ENCODE peak calls at places on chromosomes 13 and 19, in ten cellular contexts. R, Y, B, N, Z, G, E, U, J and M are unnamed samples.

GRCh38 chr19:3403489-3404323 is 37.3 kb downstream of the NFIC start:
- DNase-seq in Z (peak), E (peak), U (peak), G (no peak), B (peak), Y (peak), R (no peak), J (no peak), N (peak), M (peak)

GRCh38 chr13:113860579-113861432 is 3.1 kb downstream of the GAS6 start:
- DNase-seq in B (no peak), Z (no peak), Y (no peak), G (no peak), U (no peak), E (peak), R (no peak), J (no peak), N (no peak), M (no peak)

GRCh38 chr13:37753776-37754175 is 115.8 kb downstream of the TRPC4 start:
- DNase-seq in J (peak), R (no peak), U (no peak), N (no peak), E (no peak), Y (no peak), G (no peak), Z (no peak), B (no peak), M (no peak)

GRCh38 chr13:44068737-44069136 is 189.0 kb downstream of the LACC1 start:
- DNase-seq in E (no peak), Y (no peak), U (peak), Z (no peak), J (no peak), N (no peak), R (no peak), G (no peak), B (no peak), M (no peak)

GRCh38 chr19:47790398-47790814 is 11.9 kb downstream of the SELENOW start:
- DNase-seq in Z (no peak), E (peak), R (peak), U (peak), G (peak), N (peak), B (peak), J (peak), Y (peak), M (peak)

GRCh38 chr19:49997709-49998108 is 27.5 kb downstream of the VRK3 start:
- DNase-seq in N (no peak), R (no peak), Y (no peak), U (no peak), Z (no peak), E (no peak), G (peak), J (peak), B (no peak), M (no peak)

GRCh38 chr19:34171539-34171876 is 796 bp upstream of the LSM14A start:
- DNase-seq in J (no peak), Y (no peak), B (no peak), N (no peak), R (peak), G (no peak), E (no peak), U (peak), Z (no peak), M (no peak)

GRCh38 chr19:52286256-52286655 is 10.7 kb upstream of the ZNF480 start:
- DNase-seq in N (no peak), R (no peak), Z (no peak), U (no peak), E (no peak), Y (no peak), B (no peak), J (no peak), G (no peak), M (no peak)

GRCh38 chr13:102847272-102848234 is 1.7 kb downstream of the ERCC5 start:
- DNase-seq in G (no peak), Z (peak), R (no peak), E (no peak), J (no peak), B (no peak), N (no peak), Y (no peak), U (no peak), M (peak)

GRCh38 chr13:32594339-32594738 is 8.1 kb downstream of the PDS5B start:
- DNase-seq in J (no peak), U (no peak), G (no peak), E (no peak), B (no peak), N (no peak), Y (no peak), Z (no peak), R (no peak), M (no peak)

GRCh38 chr13:97274782-97275252 is 52.7 kb downstream of the MBNL2 start:
- DNase-seq in Y (no peak), R (no peak), U (no peak), J (no peak), G (no peak), B (no peak), N (no peak), E (no peak), Z (no peak), M (no peak)

GRCh38 chr19:55058781-55059610 is 4.0 kb downstream of the RDH13 start:
- DNase-seq in R (no peak), Y (no peak), J (no peak), G (no peak), E (no peak), N (no peak), Z (no peak), U (no peak), B (no peak), M (no peak)

GRCh38 chr13:75202981-75203380 is 279.0 kb downstream of the TBC1D4 start:
- DNase-seq in E (no peak), R (no peak), Z (no peak), U (no peak), N (no peak), Y (no peak), B (no peak), G (no peak), J (no peak), M (no peak)

GRCh38 chr19:18833849-18834643 is 2.3 kb downstream of the UPF1 start:
- DNase-seq in Y (no peak), B (no peak), G (no peak), J (peak), R (no peak), E (no peak), Z (no peak), N (no peak), U (no peak), M (no peak)

GRCh38 chr13:95087746-95088305 is 213.4 kb downstream of the ABCC4 start:
- DNase-seq in Z (no peak), U (no peak), G (no peak), J (no peak), R (no peak), Y (no peak), N (no peak), E (no peak), B (no peak), M (no peak)

GRCh38 chr19:17292301-17293074 is 10.7 kb downstream of the ABHD8 start:
- DNase-seq in G (peak), E (peak), R (peak), U (peak), Y (peak), N (peak), J (peak), B (peak), Z (peak), M (peak)

GRCh38 chr19:46351241-46352041 is 4.6 kb downstream of the PPP5C start:
- DNase-seq in J (peak), R (no peak), B (no peak), E (peak), Z (no peak), Y (no peak), N (peak), G (peak), U (peak), M (no peak)

GRCh38 chr19:10142701-10143375 is 23.1 kb upstream of the EIF3G start:
- DNase-seq in U (no peak), N (no peak), J (no peak), G (peak), Y (no peak), B (no peak), Z (no peak), R (peak), E (peak), M (no peak)

GRCh38 chr13:48244159-48244558 is 11.2 kb downstream of the ITM2B start:
- DNase-seq in N (no peak), G (no peak), E (no peak), B (no peak), R (no peak), J (no peak), Y (no peak), U (no peak), Z (no peak), M (no peak)